ENCODE peak calls at places on chromosomes 6 and 20, in four cellular contexts. P, I, Z and T are unnamed samples.

GRCh38 chr6:155418017-155418749 is 37.5 kb downstream of the NOX3 start:
- DNase-seq in P (peak; percentile 80), I (peak; percentile 75), Z (peak; percentile 69), T (peak; percentile 89)

GRCh38 chr20:12594410-12595130 is 414.2 kb upstream of the SPTLC3 start:
- DNase-seq in P (no peak), I (peak; percentile 61), Z (no peak), T (no peak)

GRCh38 chr6:47174502-47175023 is 132.4 kb upstream of the ADGRF1 start:
- DNase-seq in P (no peak), I (no peak), Z (no peak), T (no peak)

GRCh38 chr6:9532621-9533557 is 882.0 kb downstream of the TFAP2A start:
- DNase-seq in P (peak; percentile 64), I (no peak), Z (peak; percentile 78), T (no peak)

GRCh38 chr6:13278184-13278583 is 50.2 kb downstream of the TBC1D7 start:
- DNase-seq in P (no peak), I (no peak), Z (no peak), T (no peak)

GRCh38 chr6:30002871-30003270 is 58.2 kb upstream of the POLR1H start:
- DNase-seq in P (peak; percentile 79), I (no peak), Z (peak; percentile 27), T (peak; percentile 52)

GRCh38 chr20:53569606-53570307 is 23.9 kb downstream of the ZNF217 start:
- DNase-seq in P (no peak), I (no peak), Z (no peak), T (no peak)

GRCh38 chr6:34709386-34709785 is 12.8 kb upstream of the ILRUN start:
- DNase-seq in P (no peak), I (no peak), Z (peak; percentile 76), T (peak; percentile 66)

GRCh38 chr20:54345301-54345724 is 130.1 kb upstream of the DOK5 start:
- DNase-seq in P (peak; percentile 90), I (peak; percentile 3), Z (peak; percentile 91), T (peak; percentile 94)

DNA sequence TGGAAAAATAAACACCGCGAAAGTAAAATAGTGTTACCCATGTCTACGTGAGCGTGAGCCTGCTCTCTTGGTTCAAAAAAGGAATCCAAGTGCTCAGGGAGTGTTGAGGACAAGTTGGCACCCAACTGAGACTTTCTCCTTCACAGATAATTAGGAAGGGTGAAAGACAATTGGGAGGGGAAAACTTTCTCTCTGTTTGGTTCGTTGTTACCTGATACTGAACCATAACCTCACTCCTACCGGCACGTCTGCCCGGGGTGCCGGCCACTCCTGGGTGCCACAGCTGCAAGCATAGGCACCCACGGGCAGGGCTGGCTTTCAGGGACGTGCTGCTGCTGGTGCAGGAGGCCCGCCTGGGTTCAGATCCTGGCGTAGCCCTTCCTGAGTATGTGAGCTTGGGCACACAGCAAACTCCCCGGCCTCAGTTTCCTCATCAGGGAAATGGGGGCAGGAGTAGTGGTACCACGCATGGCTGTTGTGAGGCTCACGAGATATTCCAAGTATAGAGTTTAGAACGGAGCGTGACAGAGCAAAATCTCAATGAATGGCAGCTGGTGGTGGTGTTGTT is 38.2 kb upstream of the PMEPA1 start:
- DNase-seq in P (no peak), I (no peak), Z (peak; percentile 33), T (no peak)
- H3K4me3 ChIP-seq in P (peak overlapping the region; percentile 67), I (no peak overlapping the region), Z (no peak overlapping the region), T (peak overlapping the region; percentile 68)

GRCh38 chr6:104539173-104539572 is 320.5 kb downstream of the HACE1 start:
- DNase-seq in P (no peak), I (no peak), Z (no peak), T (no peak)

GRCh38 chr6:104541411-104541810 is 318.3 kb downstream of the HACE1 start:
- DNase-seq in P (no peak), I (no peak), Z (no peak), T (no peak)

GRCh38 chr6:104537185-104537584 is 322.5 kb downstream of the HACE1 start:
- DNase-seq in P (peak; percentile 63), I (peak; percentile 93), Z (peak; percentile 80), T (peak; percentile 86)

GRCh38 chr6:104537872-104538271 is 321.8 kb downstream of the HACE1 start:
- DNase-seq in P (no peak), I (no peak), Z (no peak), T (no peak)

DNA sequence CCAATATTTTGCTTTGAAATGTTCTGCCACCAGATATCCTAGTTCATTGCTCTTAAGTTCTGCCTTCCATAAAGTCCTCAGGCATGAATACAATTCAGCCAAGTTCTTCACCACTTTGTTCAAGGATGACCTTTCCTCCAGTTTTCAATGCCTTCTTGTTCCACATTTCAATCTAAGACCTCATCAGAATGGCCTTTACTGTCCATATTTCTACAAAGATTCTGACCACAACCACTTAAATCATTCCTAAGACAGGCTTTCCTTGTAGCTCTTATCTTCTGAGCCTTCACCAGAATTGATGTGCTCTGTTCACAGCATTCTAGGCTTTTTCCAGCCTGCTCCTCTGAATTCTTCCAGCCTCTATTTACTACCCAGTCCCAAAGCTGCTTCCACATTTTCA is 319.0 kb downstream of the HACE1 start:
- DNase-seq in P (peak; percentile 28), I (peak; percentile 94), Z (peak; percentile 90), T (peak; percentile 80)
- H3K9ac ChIP-seq in P (no peak overlapping the region), I (no peak overlapping the region), Z (no peak overlapping the region), T (no peak overlapping the region)

GRCh38 chr6:133891814-133892443 is 3.0 kb downstream of the TCF21 start:
- DNase-seq in P (peak; percentile 9), I (no peak), Z (no peak), T (no peak)
- H3K4me3 ChIP-seq in P (peak overlapping the region; percentile 68), I (no peak overlapping the region), Z (peak overlapping the region; percentile 53), T (peak overlapping the region; percentile 66)

DNA sequence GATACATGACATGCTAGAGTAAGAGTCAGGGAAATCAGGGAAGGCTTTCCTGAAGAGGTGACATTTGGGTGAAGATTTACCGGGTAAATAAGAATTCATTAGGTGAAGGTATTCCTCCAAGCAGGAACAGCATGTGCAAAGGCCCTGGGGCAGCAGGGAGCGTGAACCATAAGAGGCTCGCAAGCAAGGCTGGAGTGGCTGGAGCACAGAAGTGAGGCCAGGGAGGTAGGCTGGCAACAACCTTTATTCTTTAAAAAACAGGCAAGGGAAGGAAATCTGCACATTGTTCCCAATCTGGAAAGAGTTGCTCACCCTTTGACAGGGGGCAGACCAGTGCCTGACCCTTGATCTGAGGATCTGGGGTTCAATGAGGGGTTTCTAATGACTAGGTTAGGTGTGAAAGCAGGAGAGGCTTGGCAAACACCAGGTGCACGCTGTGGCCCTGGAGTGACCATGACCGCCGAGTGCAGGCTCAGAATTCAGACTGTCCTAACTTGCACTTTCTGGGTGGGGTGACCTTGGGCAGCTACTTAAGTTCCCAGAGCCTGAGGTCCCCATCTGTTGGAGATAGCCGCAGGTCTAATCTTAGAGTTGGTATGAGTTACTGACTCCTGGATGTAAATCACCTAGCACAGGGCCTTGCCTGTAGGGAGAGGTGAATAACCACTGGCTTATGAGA is 1.9 kb downstream of the KIAA1755 start:
- DNase-seq in P (no peak), I (no peak), Z (no peak), T (no peak)
- H3K9ac ChIP-seq in P (no peak overlapping the region), I (no peak overlapping the region), Z (no peak overlapping the region), T (no peak overlapping the region)

DNA sequence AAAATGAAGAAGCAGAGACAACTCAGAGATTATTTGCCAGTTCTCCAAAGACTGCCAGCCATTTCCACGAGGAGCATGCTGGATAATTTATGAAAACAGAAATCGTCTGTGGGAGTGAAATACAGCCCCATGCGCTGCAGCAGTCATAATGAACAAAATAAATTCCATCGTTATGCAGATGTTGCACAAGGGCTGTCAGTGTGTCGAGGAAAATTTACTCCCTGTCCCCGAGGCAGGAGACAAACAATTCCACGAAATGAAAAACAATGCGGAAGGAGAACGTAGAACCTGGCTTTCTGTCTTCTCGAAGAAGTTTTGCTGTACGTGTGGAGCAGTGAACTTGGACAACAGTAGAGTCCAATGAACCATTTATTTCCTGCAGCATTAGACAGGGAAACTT is 399.4 kb downstream of the CD83 start:
- DNase-seq in P (peak; percentile 38), I (no peak), Z (no peak), T (no peak)
- H3K4me3 ChIP-seq in P (peak overlapping the region; percentile 60), I (no peak overlapping the region), Z (no peak overlapping the region), T (peak overlapping the region; percentile 67)

DNA sequence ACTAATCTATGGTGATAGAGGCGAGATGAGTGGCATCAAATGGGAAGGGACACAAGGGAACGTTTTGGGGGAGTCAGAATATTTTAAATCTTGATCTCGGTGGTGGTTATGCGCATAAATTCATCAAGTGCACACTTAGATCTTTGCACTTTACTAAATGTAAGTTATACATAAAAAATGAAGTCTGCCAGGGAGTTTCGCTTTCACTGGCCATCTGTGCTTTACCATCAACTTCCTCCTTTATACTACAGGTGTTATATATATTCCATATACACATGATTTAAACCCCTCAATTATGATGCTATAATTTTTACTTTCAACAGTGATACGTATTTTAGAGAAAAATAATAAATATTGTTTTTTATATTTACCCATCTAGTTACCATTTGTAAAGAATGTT is 97.6 kb upstream of the AKIRIN2 start:
- DNase-seq in P (no peak), I (no peak), Z (no peak), T (no peak)
- H3K9ac ChIP-seq in P (no peak overlapping the region), I (no peak overlapping the region), Z (no peak overlapping the region), T (no peak overlapping the region)

GRCh38 chr6:26554669-26555504 is 16.7 kb downstream of the HMGN4 start:
- DNase-seq in P (peak; percentile 69), I (peak; percentile 81), Z (peak; percentile 62), T (peak; percentile 75)
- H3K4me3 ChIP-seq in P (peak overlapping the region; percentile 74), I (no peak overlapping the region), Z (peak overlapping the region; percentile 33), T (peak overlapping the region; percentile 82)

DNA sequence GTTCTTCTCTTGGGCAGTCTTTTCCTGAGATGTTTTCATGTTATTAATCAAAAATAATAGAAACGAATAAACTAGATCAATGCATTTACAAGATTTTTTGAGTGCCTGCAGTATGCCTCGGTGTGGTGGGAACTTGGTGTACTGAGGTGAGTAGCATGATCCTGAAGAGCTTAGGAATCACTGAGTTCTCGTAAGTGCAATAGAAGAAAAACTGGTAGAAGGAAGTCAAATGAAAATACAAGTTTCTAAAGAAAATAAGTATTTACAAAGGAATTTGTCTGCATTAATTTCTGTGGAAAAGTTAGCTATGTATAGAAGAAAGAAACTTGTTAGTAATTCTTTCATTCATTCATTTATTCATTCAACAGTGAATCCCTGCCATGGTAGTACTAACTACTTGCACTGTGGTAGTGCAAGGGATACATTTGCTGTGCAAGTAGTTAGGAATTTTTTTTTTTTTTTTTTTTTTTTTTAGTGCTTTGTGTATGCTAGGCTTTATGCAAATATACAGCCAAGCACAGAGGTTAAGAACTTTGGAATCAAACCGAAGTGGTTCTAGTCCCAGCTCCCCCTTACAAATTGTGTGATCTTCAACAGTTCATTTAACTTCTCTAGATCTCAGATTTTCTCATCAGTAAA is 13.9 kb downstream of the NT5E start:
- DNase-seq in P (no peak), I (no peak), Z (no peak), T (no peak)
- H3K9ac ChIP-seq in P (peak overlapping the region; percentile 66), I (peak overlapping the region; percentile 85), Z (no peak overlapping the region), T (peak overlapping the region; percentile 24)

GRCh38 chr6:33317668-33318425 is at the start of gene ZBTB22:
- DNase-seq in P (peak; percentile 99), I (peak; percentile 100), Z (peak; percentile 99), T (peak; percentile 100)
- H3K4me3 ChIP-seq in P (peak within 1 kb of the TSS; percentile 78), I (peak within 1 kb of the TSS; percentile 54), Z (peak within 1 kb of the TSS; percentile 53), T (peak within 1 kb of the TSS; percentile 85)

DNA sequence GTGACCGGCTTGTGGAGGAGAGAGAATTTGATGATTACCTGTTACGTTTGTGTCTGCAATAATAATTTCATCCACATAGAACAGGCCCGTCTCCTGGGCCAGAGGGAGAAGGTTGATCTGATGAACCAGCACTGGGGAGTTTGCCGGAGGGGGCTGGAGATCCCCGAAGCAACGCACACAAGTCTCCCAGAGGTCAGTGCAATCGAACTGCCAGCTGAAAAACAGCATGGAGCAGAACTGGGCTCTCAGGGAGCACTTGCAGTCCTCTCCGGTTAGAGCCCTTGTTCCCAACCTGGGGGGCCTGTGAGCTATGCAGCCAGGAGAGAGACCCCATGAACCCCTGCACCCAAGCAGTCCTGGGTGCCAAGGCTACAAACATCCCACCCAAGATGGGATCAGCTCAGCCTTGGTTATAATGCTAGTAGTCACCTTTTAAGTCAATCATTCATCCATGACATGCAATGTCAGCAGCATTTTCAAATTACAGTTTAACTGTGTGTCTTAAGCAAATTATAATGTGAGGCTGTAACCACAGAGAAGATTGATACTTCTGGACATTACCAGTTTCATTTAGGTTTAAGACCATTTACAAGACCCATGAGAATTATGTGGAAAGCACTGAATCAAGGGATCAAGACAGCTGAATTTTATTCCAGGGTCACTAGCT is 34.2 kb downstream of the PKHD1 start:
- DNase-seq in P (no peak), I (no peak), Z (no peak), T (no peak)
- H3K9ac ChIP-seq in P (no peak overlapping the region), I (no peak overlapping the region), Z (no peak overlapping the region), T (no peak overlapping the region)